ENCODE peak calls at places on chromosomes 12 and 14, in five cellular contexts. K is natural killer cell, S is MCF 10A, Q is NCI-H2029, L is osteocyte. Y is an unnamed sample.

GRCh38 chr14:51547260-51547659 is 104.5 kb upstream of the FRMD6 start:
- DNase-seq in K (no peak), S (peak; percentile 99), Q (no peak), L (no peak), Y (no peak)

GRCh38 chr12:113325938-113326337 is 9.0 kb downstream of the SLC8B1 start:
- DNase-seq in K (no peak), S (no peak), Q (no peak), L (no peak), Y (no peak)

GRCh38 chr14:69561893-69562292 is 12.8 kb downstream of the CCDC177 start:
- DNase-seq in K (no peak), S (no peak), Q (no peak), L (no peak), Y (no peak)

GRCh38 chr12:132145334-132145733 is 1.1 kb downstream of the NOC4L start:
- DNase-seq in K (no peak), S (no peak), Q (no peak), L (no peak), Y (peak; percentile 47)

GRCh38 chr14:55782166-55782565 is 202.2 kb downstream of the KTN1 start:
- DNase-seq in K (no peak), S (no peak), Q (no peak), L (no peak), Y (no peak)

GRCh38 chr14:93976477-93977057 is at the start of gene ASB2:
- DNase-seq in K (no peak), S (no peak), Q (no peak), L (no peak), Y (no peak)

GRCh38 chr12:132282950-132283771 is 46.2 kb downstream of the GALNT9 start:
- DNase-seq in K (no peak), S (peak; percentile 48), Q (no peak), L (no peak), Y (no peak)

GRCh38 chr14:31255286-31255685 is 47.7 kb upstream of the HECTD1 start:
- DNase-seq in K (no peak), S (no peak), Q (no peak), L (no peak), Y (no peak)

GRCh38 chr12:6851153-6851920 is at the start of gene CDCA3:
- DNase-seq in K (peak; percentile 84), S (peak; percentile 100), Q (peak; percentile 99), L (peak; percentile 96), Y (peak; percentile 96)

GRCh38 chr12:68665016-68665569 is 21.7 kb upstream of the NUP107 start:
- DNase-seq in K (no peak), S (no peak), Q (no peak), L (no peak), Y (no peak)

GRCh38 chr14:73238941-73239340 is 1.6 kb downstream of the PAPLN start:
- DNase-seq in K (no peak), S (no peak), Q (no peak), L (no peak), Y (no peak)

GRCh38 chr12:100414756-100415155 is 57.9 kb downstream of the SLC17A8 start:
- DNase-seq in K (no peak), S (no peak), Q (no peak), L (no peak), Y (no peak)

GRCh38 chr12:104628338-104629135 is 171.8 kb downstream of the CHST11 start:
- DNase-seq in K (no peak), S (no peak), Q (no peak), L (no peak), Y (no peak)

GRCh38 chr12:79108962-79109361 is 244.4 kb downstream of the SYT1 start:
- DNase-seq in K (no peak), S (no peak), Q (no peak), L (no peak), Y (no peak)

GRCh38 chr12:10067259-10067658 is 31.5 kb downstream of the CLEC1A start:
- DNase-seq in K (no peak), S (no peak), Q (no peak), L (no peak), Y (no peak)

GRCh38 chr12:33650832-33651231 is 211.2 kb upstream of the SYT10 start:
- DNase-seq in K (no peak), S (no peak), Q (no peak), L (no peak), Y (no peak)

GRCh38 chr14:66485029-66485428 is 1.1 kb upstream of the CCDC196 start:
- DNase-seq in K (no peak), S (no peak), Q (no peak), L (no peak), Y (no peak)

GRCh38 chr14:53610947-53611346 is 345.7 kb downstream of the BMP4 start:
- DNase-seq in K (no peak), S (no peak), Q (no peak), L (no peak), Y (no peak)

GRCh38 chr14:31207287-31207745 is 277 bp downstream of the HECTD1 start:
- DNase-seq in K (no peak), S (peak; percentile 89), Q (no peak), L (no peak), Y (peak; percentile 87)

GRCh38 chr12:102568151-102568815 is 87.9 kb upstream of the IGF1 start:
- DNase-seq in K (no peak), S (no peak), Q (no peak), L (no peak), Y (no peak)

GRCh38 chr14:104876251-104876699 is 11.2 kb downstream of the CEP170B start:
- DNase-seq in K (no peak), S (peak; percentile 61), Q (no peak), L (no peak), Y (no peak)

GRCh38 chr12:107917912-107918800 is 143.7 kb downstream of the ASCL4 start:
- DNase-seq in K (no peak), S (peak; percentile 46), Q (peak; percentile 3), L (no peak), Y (no peak)

GRCh38 chr14:75487155-75487671 is 35.1 kb upstream of the BATF start:
- DNase-seq in K (no peak), S (peak; percentile 72), Q (no peak), L (peak; percentile 17), Y (no peak)

GRCh38 chr14:29235991-29236390 is 469.4 kb downstream of the FOXG1 start:
- DNase-seq in K (no peak), S (no peak), Q (no peak), L (no peak), Y (no peak)

GRCh38 chr14:81311128-81311527 is 89.0 kb downstream of the STON2 start:
- DNase-seq in K (no peak), S (no peak), Q (no peak), L (no peak), Y (no peak)

GRCh38 chr12:7060353-7060954 is at the start of gene C1S:
- DNase-seq in K (no peak), S (peak; percentile 98), Q (no peak), L (no peak), Y (no peak)

GRCh38 chr14:74571901-74572828 is 39.9 kb downstream of the LTBP2 start:
- DNase-seq in K (no peak), S (peak; percentile 97), Q (no peak), L (no peak), Y (peak; percentile 65)

GRCh38 chr12:7110661-7111060 is 1.6 kb upstream of the C1RL start:
- DNase-seq in K (no peak), S (no peak), Q (no peak), L (no peak), Y (peak; percentile 40)

GRCh38 chr12:57479376-57480115 is at the start of gene ARHGAP9:
- DNase-seq in K (peak; percentile 69), S (no peak), Q (no peak), L (no peak), Y (no peak)

GRCh38 chr12:8032242-8033152 is at the start of gene FOXJ2:
- DNase-seq in K (peak; percentile 77), S (peak; percentile 72), Q (peak; percentile 31), L (peak; percentile 93), Y (peak; percentile 58)

GRCh38 chr12:32868885-32869284 is 27.7 kb downstream of the PKP2 start:
- DNase-seq in K (no peak), S (no peak), Q (no peak), L (no peak), Y (no peak)

GRCh38 chr12:29702972-29703371 is 80.8 kb downstream of the TMTC1 start:
- DNase-seq in K (no peak), S (no peak), Q (no peak), L (no peak), Y (no peak)

GRCh38 chr12:94593822-94594442 is 56.4 kb downstream of the TMCC3 start:
- DNase-seq in K (no peak), S (no peak), Q (no peak), L (no peak), Y (no peak)

GRCh38 chr12:47811581-47812484 is 7.9 kb downstream of the HDAC7 start:
- DNase-seq in K (no peak), S (peak; percentile 66), Q (no peak), L (no peak), Y (no peak)

GRCh38 chr12:1054103-1054838 is 63.2 kb downstream of the ERC1 start:
- DNase-seq in K (no peak), S (no peak), Q (no peak), L (no peak), Y (no peak)

GRCh38 chr14:106039400-106039799 is 513.0 kb downstream of the TMEM121 start:
- DNase-seq in K (peak; percentile 32), S (peak; percentile 35), Q (no peak), L (no peak), Y (no peak)

GRCh38 chr12:120468271-120468845 is 1.2 kb downstream of the SRSF9 start:
- DNase-seq in K (peak; percentile 28), S (peak; percentile 50), Q (no peak), L (no peak), Y (peak; percentile 47)

GRCh38 chr14:70934502-70935134 is 27.4 kb downstream of the PCNX1 start:
- DNase-seq in K (no peak), S (no peak), Q (no peak), L (no peak), Y (no peak)

GRCh38 chr12:56581418-56582145 is 48.5 kb downstream of the BAZ2A start:
- DNase-seq in K (no peak), S (peak; percentile 27), Q (no peak), L (no peak), Y (no peak)

GRCh38 chr12:80946591-80946990 is 8.9 kb upstream of the LIN7A start:
- DNase-seq in K (no peak), S (no peak), Q (no peak), L (no peak), Y (no peak)

Y was measured in CD14-positive monocyte.